ENCODE peak calls at places on chromosomes 1 and 21, in seven cellular contexts. C is naive thymus-derived CD8-positive, alpha-beta T cell; T is colonic mucosa; L is RPMI8226; E is H4; M is suprapubic skin; X is neural crest cell. W is an unnamed sample.

GRCh38 chr1:201562659-201563405 is 23.9 kb downstream of the NAV1 start:
- DNase-seq in C (no peak), T (no peak), L (no peak), E (no peak), M (no peak), X (no peak), W (no peak)

GRCh38 chr21:31795992-31796391 is 64.1 kb upstream of the SCAF4 start:
- DNase-seq in C (no peak), T (no peak), L (no peak), E (no peak), M (no peak), X (no peak), W (no peak)

GRCh38 chr1:63731117-63732043 is 42.4 kb upstream of the ROR1 start:
- DNase-seq in C (no peak), T (peak), L (no peak), E (peak), M (no peak), X (no peak), W (no peak)

GRCh38 chr1:19113362-19114092 is 96.5 kb downstream of the UBR4 start:
- DNase-seq in C (peak), T (peak), L (peak), E (peak), M (no peak), X (peak), W (no peak)

GRCh38 chr1:84146375-84147032 is 2.4 kb downstream of the PRKACB start:
- DNase-seq in C (no peak), T (no peak), L (no peak), E (peak), M (no peak), X (no peak), W (no peak)

GRCh38 chr1:234608026-234608719 is 1.8 kb downstream of the IRF2BP2 start:
- DNase-seq in C (peak), T (peak), L (peak), E (peak), M (peak), X (peak), W (peak)

GRCh38 chr1:218536311-218536710 is 191.2 kb downstream of the TGFB2 start:
- DNase-seq in C (no peak), T (no peak), L (no peak), E (no peak), M (no peak), X (no peak), W (no peak)

GRCh38 chr1:222071313-222071886 is 329.5 kb upstream of the DUSP10 start:
- DNase-seq in C (no peak), T (no peak), L (no peak), E (no peak), M (no peak), X (no peak), W (no peak)

GRCh38 chr1:13593511-13594131 is 10.0 kb downstream of the PDPN start:
- DNase-seq in C (no peak), T (peak), L (no peak), E (peak), M (peak), X (no peak), W (peak)

GRCh38 chr1:161115132-161115711 is 2.6 kb downstream of the PFDN2 start:
- DNase-seq in C (no peak), T (no peak), L (no peak), E (peak), M (no peak), X (no peak), W (no peak)

GRCh38 chr1:55049914-55050278 is 10.5 kb downstream of the PCSK9 start:
- DNase-seq in C (no peak), T (no peak), L (no peak), E (no peak), M (no peak), X (no peak), W (peak)

GRCh38 chr1:158323866-158324265 is 7.5 kb downstream of the CD1B start:
- DNase-seq in C (no peak), T (no peak), L (no peak), E (no peak), M (no peak), X (no peak), W (no peak)

GRCh38 chr1:214739621-214740238 is 136.7 kb downstream of the CENPF start:
- DNase-seq in C (no peak), T (no peak), L (no peak), E (no peak), M (no peak), X (no peak), W (no peak)

GRCh38 chr1:63723618-63724017 is 50.2 kb upstream of the ROR1 start:
- DNase-seq in C (no peak), T (peak), L (no peak), E (no peak), M (no peak), X (no peak), W (no peak)

GRCh38 chr1:78854556-78854955 is 152.0 kb downstream of the ADGRL4 start:
- DNase-seq in C (no peak), T (no peak), L (no peak), E (no peak), M (no peak), X (no peak), W (no peak)

GRCh38 chr21:41736423-41736822 is 30.4 kb downstream of the RIPK4 start:
- DNase-seq in C (no peak), T (no peak), L (no peak), E (no peak), M (no peak), X (no peak), W (no peak)

GRCh38 chr21:36171741-36172331 is 15.2 kb downstream of the DOP1B start:
- DNase-seq in C (no peak), T (no peak), L (no peak), E (no peak), M (no peak), X (no peak), W (no peak)

GRCh38 chr21:41928621-41929220 is 25.1 kb downstream of the C2CD2 start:
- DNase-seq in C (no peak), T (no peak), L (peak), E (no peak), M (no peak), X (no peak), W (no peak)

GRCh38 chr1:40107290-40107959 is 10.4 kb upstream of the PPT1 start:
- DNase-seq in C (no peak), T (no peak), L (no peak), E (no peak), M (no peak), X (no peak), W (no peak)

GRCh38 chr1:10451286-10451685 is 1.5 kb downstream of the CORT start:
- DNase-seq in C (no peak), T (no peak), L (no peak), E (no peak), M (no peak), X (no peak), W (no peak)

GRCh38 chr1:9990944-9991343 is 6.1 kb upstream of the RBP7 start:
- DNase-seq in C (no peak), T (no peak), L (peak), E (no peak), M (no peak), X (no peak), W (no peak)

GRCh38 chr1:17265162-17265561 is 16.3 kb downstream of the PADI3 start:
- DNase-seq in C (no peak), T (no peak), L (no peak), E (no peak), M (no peak), X (no peak), W (no peak)

GRCh38 chr1:199774433-199775089 is 252.9 kb upstream of the NR5A2 start:
- DNase-seq in C (no peak), T (peak), L (no peak), E (peak), M (no peak), X (no peak), W (no peak)

GRCh38 chr1:78884685-78885452 is 121.7 kb downstream of the ADGRL4 start:
- DNase-seq in C (no peak), T (no peak), L (no peak), E (peak), M (no peak), X (no peak), W (no peak)

GRCh38 chr21:41745971-41746743 is 20.7 kb downstream of the RIPK4 start:
- DNase-seq in C (no peak), T (no peak), L (no peak), E (no peak), M (no peak), X (no peak), W (no peak)

GRCh38 chr1:117795792-117796191 is 133.6 kb downstream of the GDAP2 start:
- DNase-seq in C (no peak), T (no peak), L (no peak), E (no peak), M (no peak), X (no peak), W (no peak)

GRCh38 chr1:203448521-203449061 is 27.0 kb upstream of the PRELP start:
- DNase-seq in C (no peak), T (no peak), L (no peak), E (no peak), M (no peak), X (no peak), W (peak)

GRCh38 chr1:181587870-181588438 is 104.6 kb downstream of the CACNA1E start:
- DNase-seq in C (no peak), T (no peak), L (peak), E (no peak), M (no peak), X (no peak), W (no peak)

GRCh38 chr1:51282605-51283004 is 46.5 kb downstream of the RNF11 start:
- DNase-seq in C (no peak), T (no peak), L (no peak), E (no peak), M (no peak), X (no peak), W (no peak)

GRCh38 chr21:14632359-14632758 is 86.2 kb upstream of the SAMSN1 start:
- DNase-seq in C (no peak), T (no peak), L (no peak), E (no peak), M (no peak), X (no peak), W (no peak)

GRCh38 chr21:28734522-28735175 is 258.0 kb downstream of the LTN1 start:
- DNase-seq in C (no peak), T (no peak), L (no peak), E (no peak), M (no peak), X (no peak), W (no peak)

GRCh38 chr1:179217943-179218507 is 11.5 kb downstream of the ABL2 start:
- DNase-seq in C (no peak), T (no peak), L (peak), E (peak), M (no peak), X (no peak), W (no peak)

GRCh38 chr21:34126691-34127090 is 53.3 kb downstream of the MRPS6 start:
- DNase-seq in C (no peak), T (no peak), L (no peak), E (no peak), M (no peak), X (no peak), W (no peak)

GRCh38 chr1:64196074-64196869 is 7.2 kb upstream of the UBE2U start:
- DNase-seq in C (no peak), T (no peak), L (no peak), E (no peak), M (no peak), X (no peak), W (no peak)

GRCh38 chr1:117312453-117313138 is 54.7 kb upstream of the MAN1A2 start:
- DNase-seq in C (peak), T (no peak), L (peak), E (peak), M (no peak), X (no peak), W (no peak)

GRCh38 chr1:205229399-205229861 is 1.7 kb downstream of the TMCC2 start:
- DNase-seq in C (peak), T (peak), L (peak), E (peak), M (no peak), X (no peak), W (peak)

GRCh38 chr1:236110137-236110536 is 32.2 kb upstream of the GPR137B start:
- DNase-seq in C (no peak), T (no peak), L (no peak), E (no peak), M (no peak), X (no peak), W (no peak)

GRCh38 chr1:157739229-157739901 is 37.6 kb downstream of the FCRL2 start:
- DNase-seq in C (no peak), T (no peak), L (no peak), E (no peak), M (no peak), X (no peak), W (no peak)

GRCh38 chr1:227317541-227318002 is 720 bp downstream of the CDC42BPA start:
- DNase-seq in C (no peak), T (peak), L (no peak), E (peak), M (peak), X (peak), W (peak)